ENCODE peak calls at places on chromosomes 12 and 14, in nine cellular contexts. Y is GM03348; S is hippocampal formation; J is T-helper 1 cell; W is tibial artery; P is ovary; H is AG09319; N is NCI-H774; X is activated T-cell treated with anti-CD3 and anti-CD28 coated beads, Interleukin-2, amount 50 U/mL, for 48 hours. B is an unnamed sample.

GRCh38 chr12:27400856-27401255 is 45.7 kb upstream of the SMCO2 start:
- DNase-seq in Y (no peak), S (no peak), J (no peak), W (no peak), P (no peak), H (no peak), N (no peak), X (no peak), B (no peak)

GRCh38 chr12:131711551-131712205 is 788 bp downstream of the SFSWAP start:
- DNase-seq in Y (no peak), S (no peak), J (no peak), W (no peak), P (no peak), H (no peak), N (no peak), X (no peak), B (no peak)

GRCh38 chr14:21070083-21070609 is at the start of gene ARHGEF40:
- DNase-seq in Y (peak), S (peak), J (peak), W (peak), P (no peak), H (no peak), N (peak), X (peak), B (peak)

GRCh38 chr12:83889745-83890144 is 1022.9 kb downstream of the SLC6A15 start:
- DNase-seq in Y (no peak), S (no peak), J (no peak), W (no peak), P (no peak), H (no peak), N (no peak), X (no peak), B (no peak)

GRCh38 chr12:2057041-2057792 is 4.4 kb downstream of the CACNA1C start:
- DNase-seq in Y (peak), S (no peak), J (no peak), W (peak), P (no peak), H (no peak), N (peak), X (peak), B (no peak)

GRCh38 chr12:88570103-88570502 is 10.2 kb downstream of the KITLG start:
- DNase-seq in Y (peak), S (no peak), J (no peak), W (no peak), P (no peak), H (no peak), N (no peak), X (no peak), B (no peak)

GRCh38 chr14:52551696-52552062 is 626 bp downstream of the TXNDC16 start:
- DNase-seq in Y (peak), S (peak), J (no peak), W (no peak), P (no peak), H (no peak), N (no peak), X (no peak), B (peak)

GRCh38 chr14:37384870-37385596 is 187.3 kb downstream of the MIPOL1 start:
- DNase-seq in Y (no peak), S (no peak), J (no peak), W (no peak), P (no peak), H (no peak), N (peak), X (no peak), B (peak)

GRCh38 chr12:120855823-120856589 is 48.2 kb downstream of the SPPL3 start:
- DNase-seq in Y (no peak), S (no peak), J (no peak), W (no peak), P (no peak), H (no peak), N (no peak), X (no peak), B (no peak)

GRCh38 chr14:64507376-64508156 is 3.0 kb downstream of the ZBTB1 start:
- DNase-seq in Y (peak), S (no peak), J (no peak), W (no peak), P (no peak), H (no peak), N (no peak), X (peak), B (no peak)

GRCh38 chr12:32921397-32921796 is 24.8 kb upstream of the PKP2 start:
- DNase-seq in Y (no peak), S (no peak), J (no peak), W (no peak), P (no peak), H (no peak), N (no peak), X (no peak), B (no peak)

GRCh38 chr12:32566663-32567634 is 112.2 kb upstream of the DNM1L start:
- DNase-seq in Y (no peak), S (no peak), J (no peak), W (no peak), P (no peak), H (no peak), N (no peak), X (no peak), B (no peak)

GRCh38 chr14:60206837-60207533 is 41.8 kb upstream of the DHRS7 start:
- DNase-seq in Y (no peak), S (no peak), J (no peak), W (no peak), P (no peak), H (no peak), N (no peak), X (no peak), B (no peak)

GRCh38 chr14:62443796-62444195 is 601.5 kb downstream of the KCNH5 start:
- DNase-seq in Y (no peak), S (no peak), J (no peak), W (no peak), P (no peak), H (no peak), N (no peak), X (no peak), B (no peak)

GRCh38 chr12:131085816-131086591 is 132.3 kb downstream of the ADGRD1 start:
- DNase-seq in Y (no peak), S (no peak), J (no peak), W (peak), P (peak), H (no peak), N (no peak), X (peak), B (no peak)

GRCh38 chr14:80577599-80577998 is 363.9 kb downstream of the CEP128 start:
- DNase-seq in Y (no peak), S (no peak), J (no peak), W (no peak), P (no peak), H (no peak), N (no peak), X (no peak), B (no peak)

GRCh38 chr12:13167226-13167625 is 29.3 kb upstream of the EMP1 start:
- DNase-seq in Y (no peak), S (no peak), J (no peak), W (no peak), P (no peak), H (no peak), N (no peak), X (no peak), B (no peak)

GRCh38 chr12:40224439-40225291 is at the start of gene LRRK2:
- DNase-seq in Y (peak), S (peak), J (peak), W (peak), P (peak), H (peak), N (peak), X (peak), B (no peak)

GRCh38 chr14:24094839-24095195 is 706 bp downstream of the PCK2 start:
- DNase-seq in Y (no peak), S (no peak), J (no peak), W (no peak), P (no peak), H (no peak), N (no peak), X (no peak), B (no peak)

GRCh38 chr14:103019236-103019635 is 38.1 kb downstream of the CDC42BPB start:
- DNase-seq in Y (no peak), S (no peak), J (no peak), W (no peak), P (no peak), H (no peak), N (no peak), X (no peak), B (no peak)

GRCh38 chr14:84375235-84375634 is 1154.7 kb upstream of the FLRT2 start:
- DNase-seq in Y (no peak), S (no peak), J (no peak), W (no peak), P (no peak), H (no peak), N (no peak), X (no peak), B (no peak)

GRCh38 chr14:99619873-99620834 is 16.1 kb upstream of the CCDC85C start:
- DNase-seq in Y (peak), S (no peak), J (no peak), W (no peak), P (no peak), H (no peak), N (no peak), X (no peak), B (no peak)

GRCh38 chr14:69611264-69612013 is at the start of gene SUSD6:
- DNase-seq in Y (peak), S (peak), J (peak), W (peak), P (peak), H (peak), N (peak), X (peak), B (peak)

GRCh38 chr12:95623554-95624170 is 72.4 kb upstream of the USP44 start:
- DNase-seq in Y (peak), S (peak), J (no peak), W (peak), P (peak), H (peak), N (no peak), X (peak), B (peak)

GRCh38 chr12:128823216-128823915 is 392 bp downstream of the SLC15A4 start:
- DNase-seq in Y (peak), S (no peak), J (no peak), W (no peak), P (peak), H (no peak), N (peak), X (peak), B (peak)

GRCh38 chr12:112433551-112433950 is 14.8 kb downstream of the PTPN11 start:
- DNase-seq in Y (no peak), S (no peak), J (no peak), W (no peak), P (no peak), H (no peak), N (no peak), X (no peak), B (no peak)

GRCh38 chr12:122988612-122989442 is 8.3 kb downstream of the ARL6IP4 start:
- DNase-seq in Y (no peak), S (no peak), J (no peak), W (no peak), P (no peak), H (no peak), N (no peak), X (no peak), B (no peak)

GRCh38 chr12:57609781-57610552 is 1.3 kb upstream of the ARHGEF25 start:
- DNase-seq in Y (no peak), S (no peak), J (no peak), W (peak), P (peak), H (no peak), N (no peak), X (no peak), B (no peak)

GRCh38 chr12:59444932-59445331 is 150.9 kb upstream of the SLC16A7 start:
- DNase-seq in Y (no peak), S (no peak), J (no peak), W (no peak), P (no peak), H (no peak), N (no peak), X (no peak), B (no peak)

GRCh38 chr14:101888182-101888581 is 76.2 kb upstream of the DYNC1H1 start:
- DNase-seq in Y (no peak), S (no peak), J (no peak), W (no peak), P (no peak), H (no peak), N (no peak), X (no peak), B (no peak)

GRCh38 chr12:62714409-62715075 is 220.4 kb downstream of the PPM1H start:
- DNase-seq in Y (no peak), S (no peak), J (no peak), W (no peak), P (peak), H (no peak), N (no peak), X (no peak), B (peak)

GRCh38 chr12:101939856-101940265 is 62.5 kb downstream of the DRAM1 start:
- DNase-seq in Y (peak), S (peak), J (peak), W (no peak), P (peak), H (peak), N (peak), X (peak), B (peak)

GRCh38 chr12:89181271-89181920 is 170.9 kb downstream of the DUSP6 start:
- DNase-seq in Y (peak), S (no peak), J (no peak), W (no peak), P (no peak), H (peak), N (no peak), X (no peak), B (no peak)

GRCh38 chr14:23245282-23245681 is 7.5 kb downstream of the RNF212B start:
- DNase-seq in Y (no peak), S (no peak), J (no peak), W (no peak), P (no peak), H (no peak), N (no peak), X (no peak), B (no peak)

GRCh38 chr12:131203666-131204415 is 250.1 kb downstream of the ADGRD1 start:
- DNase-seq in Y (no peak), S (no peak), J (no peak), W (peak), P (no peak), H (no peak), N (no peak), X (peak), B (no peak)

GRCh38 chr12:29901585-29901984 is 117.8 kb upstream of the TMTC1 start:
- DNase-seq in Y (no peak), S (no peak), J (no peak), W (no peak), P (no peak), H (no peak), N (no peak), X (no peak), B (no peak)

GRCh38 chr14:82510007-82510406 is 976.4 kb upstream of the SEL1L start:
- DNase-seq in Y (no peak), S (no peak), J (no peak), W (no peak), P (no peak), H (no peak), N (no peak), X (no peak), B (no peak)

B was measured in NCI-H510A treated with DMSO at 0.1 percent for 48 hours.